ENCODE peak calls at places on chromosomes 2 and 18, in five cellular contexts. H is cardiac muscle cell, X is heart right ventricle, W is aorta, Y is A673. A is an unnamed sample.

GRCh38 chr18:23837591-23837990 is 148.3 kb downstream of the LAMA3 start:
- DNase-seq in X (no peak), W (no peak), H (peak; percentile 93), Y (peak; percentile 78), A (no peak)

GRCh38 chr18:65922103-65922502 is 171.3 kb downstream of the CDH7 start:
- DNase-seq in H (no peak), Y (no peak), X (no peak), W (no peak), A (no peak)

GRCh38 chr2:42261531-42262195 is 92.5 kb downstream of the EML4 start:
- DNase-seq in Y (no peak), X (no peak), W (no peak), H (no peak), A (no peak)

GRCh38 chr2:95024960-95025405 is 525 bp upstream of the MAL start:
- DNase-seq in X (no peak), Y (no peak), H (no peak), W (no peak), A (no peak)

GRCh38 chr2:68062680-68063387 is at the start of gene C1D:
- DNase-seq in X (peak; percentile 96), Y (peak; percentile 94), W (peak; percentile 99), H (peak; percentile 95), A (peak; percentile 88)

GRCh38 chr2:121888189-121888557 is 132.7 kb downstream of the TSN start:
- DNase-seq in H (peak; percentile 8), Y (peak; percentile 24), W (no peak), X (no peak), A (no peak)

GRCh38 chr2:201661366-201661765 is 18.1 kb upstream of the TMEM237 start:
- DNase-seq in X (no peak), H (peak; percentile 14), Y (peak; percentile 54), W (no peak), A (no peak)

GRCh38 chr18:42611134-42611533 is 504.4 kb downstream of the RIT2 start:
- DNase-seq in Y (peak; percentile 6), X (no peak), W (no peak), H (no peak), A (no peak)

GRCh38 chr2:19140463-19141208 is 217.8 kb downstream of the OSR1 start:
- DNase-seq in X (no peak), Y (no peak), W (no peak), H (peak; percentile 56), A (no peak)

GRCh38 chr2:132374151-132374550 is 42.5 kb upstream of the GPR39 start:
- DNase-seq in H (no peak), W (no peak), X (no peak), Y (no peak), A (no peak)

GRCh38 chr2:75076088-75076487 is 117.6 kb downstream of the POLE4 start:
- DNase-seq in H (no peak), X (no peak), W (no peak), Y (no peak), A (no peak)

GRCh38 chr2:147433822-147434221 is 411.0 kb upstream of the ACVR2A start:
- DNase-seq in X (no peak), Y (no peak), W (no peak), H (no peak), A (no peak)

GRCh38 chr2:55097462-55098410 is 47.5 kb upstream of the RTN4 start:
- DNase-seq in H (peak; percentile 72), X (no peak), W (no peak), Y (no peak), A (no peak)

GRCh38 chr2:178392215-178392614 is 58.8 kb downstream of the PRKRA start:
- DNase-seq in H (peak; percentile 23), X (no peak), Y (no peak), W (no peak), A (no peak)

GRCh38 chr2:62578837-62579640 is 73.0 kb upstream of the TMEM17 start:
- DNase-seq in W (no peak), H (no peak), X (no peak), Y (no peak), A (no peak)

GRCh38 chr2:19722486-19723420 is 179.0 kb downstream of the TTC32 start:
- DNase-seq in H (peak; percentile 22), Y (peak; percentile 34), X (peak; percentile 21), W (no peak), A (no peak)

GRCh38 chr18:35005963-35006577 is 35.1 kb upstream of the MAPRE2 start:
- DNase-seq in Y (peak; percentile 64), W (no peak), H (peak; percentile 82), X (peak; percentile 28), A (no peak)

GRCh38 chr2:155377931-155378444 is 679.5 kb downstream of the KCNJ3 start:
- DNase-seq in X (no peak), H (peak; percentile 9), W (no peak), Y (no peak), A (no peak)

GRCh38 chr2:85753035-85753524 is 711 bp upstream of the ATOH8 start:
- DNase-seq in W (no peak), X (no peak), Y (peak; percentile 63), H (peak; percentile 38), A (no peak)

GRCh38 chr2:239865059-239865639 is 160.0 kb downstream of the NDUFA10 start:
- DNase-seq in Y (no peak), X (no peak), H (no peak), W (no peak), A (no peak)

GRCh38 chr2:70553584-70554337 is at the start of gene TGFA:
- DNase-seq in X (peak; percentile 41), Y (peak; percentile 64), W (peak; percentile 90), H (peak; percentile 45), A (peak; percentile 66)

GRCh38 chr2:70554338-70554892 is 789 bp upstream of the TGFA start:
- DNase-seq in Y (no peak), W (no peak), X (no peak), H (no peak), A (no peak)

GRCh38 chr2:70551156-70551555 is 2.5 kb downstream of the TGFA start:
- DNase-seq in Y (no peak), W (no peak), X (no peak), H (no peak), A (no peak)

GRCh38 chr2:70553334-70553583 is 367 bp downstream of the TGFA start:
- DNase-seq in W (no peak), H (no peak), X (no peak), Y (no peak), A (no peak)

GRCh38 chr2:70552501-70553333 is 909 bp downstream of the TGFA start:
- DNase-seq in H (no peak), W (no peak), Y (peak; percentile 13), X (no peak), A (peak; percentile 16)
- H3K4me3 ChIP-seq in H (peak overlapping the region; percentile 78), W (peak overlapping the region; percentile 81), Y (peak overlapping the region; percentile 51), X (peak overlapping the region; percentile 80), A (peak overlapping the region; percentile 64)

DNA sequence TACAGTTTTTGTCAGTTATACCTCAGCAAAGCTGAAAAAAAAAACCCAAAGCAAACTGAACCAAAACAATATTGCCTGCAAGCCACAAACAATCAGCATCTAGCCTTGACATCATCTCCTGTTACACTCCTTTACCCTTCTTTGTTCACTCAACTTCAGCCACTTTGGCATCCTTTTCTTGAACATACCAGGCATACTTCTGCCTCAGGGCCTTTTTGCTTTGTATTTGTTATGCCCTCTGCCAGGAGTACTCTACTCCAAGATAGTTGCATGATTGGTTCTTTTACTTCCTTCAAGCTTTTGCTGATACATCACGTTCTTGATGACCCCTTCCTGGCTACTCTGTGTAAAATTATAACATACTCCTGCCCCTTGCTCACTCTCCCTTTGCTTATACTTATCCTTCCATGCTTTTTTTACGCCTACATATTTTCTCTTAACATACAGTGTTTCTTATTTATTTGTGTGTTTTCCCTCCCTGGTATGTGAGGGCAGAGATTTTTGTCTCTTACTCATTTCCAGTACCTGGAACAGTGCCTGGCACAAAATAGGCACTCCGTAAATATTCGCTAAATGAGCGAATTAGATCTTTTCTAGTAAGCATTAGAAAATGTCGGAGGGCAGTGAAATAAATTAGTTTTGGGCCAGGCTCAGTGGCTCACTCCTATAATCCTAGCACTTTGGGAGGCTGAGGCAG is 12.7 kb downstream of the ABI2 start:
- DNase-seq in X (no peak), Y (peak; percentile 20), W (no peak), H (peak; percentile 85), A (no peak)
- H3K27ac ChIP-seq in X (no peak overlapping the region), Y (peak overlapping the region; percentile 35), W (peak overlapping the region; percentile 50), H (peak overlapping the region; percentile 27), A (no peak overlapping the region)

DNA sequence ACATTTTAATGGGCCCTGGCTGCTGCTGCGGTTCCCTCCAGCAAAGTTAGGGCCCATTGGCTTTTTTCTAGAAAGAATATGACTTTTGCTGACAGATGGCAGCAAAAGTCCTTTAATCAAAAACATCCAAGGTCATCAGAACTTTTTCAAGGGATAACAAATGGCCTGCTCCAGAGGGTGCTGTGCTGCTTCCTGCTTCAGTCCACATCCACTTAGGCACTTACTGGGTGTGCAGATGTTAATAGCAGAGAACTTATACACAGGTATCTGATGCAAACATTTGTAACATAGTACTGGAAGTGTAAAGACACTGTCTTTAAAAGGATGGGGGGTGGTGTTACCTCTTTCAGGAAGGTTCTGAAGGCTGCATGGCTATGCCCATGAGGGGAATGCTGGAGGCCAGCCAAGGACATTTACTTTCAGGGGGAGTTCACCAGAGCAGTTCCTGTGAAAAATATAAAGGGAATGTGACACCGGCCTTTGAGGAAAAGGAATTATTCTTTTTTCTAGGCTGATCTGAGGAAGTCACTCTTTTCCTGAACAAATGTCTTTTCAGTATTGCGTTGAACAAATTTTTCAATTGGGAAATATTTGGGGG is 5.6 kb downstream of the HOXD8 start:
- DNase-seq in H (no peak), X (no peak), Y (peak; percentile 68), W (no peak), A (no peak)
- H3K27me3 ChIP-seq in H (peaks cover 100% of the 10 kb centered on the region), X (peaks cover 54% of the 10 kb centered on the region), Y (no peaks in the 10 kb centered on the region), W (no peaks in the 10 kb centered on the region), A (peaks cover 93% of the 10 kb centered on the region)

DNA sequence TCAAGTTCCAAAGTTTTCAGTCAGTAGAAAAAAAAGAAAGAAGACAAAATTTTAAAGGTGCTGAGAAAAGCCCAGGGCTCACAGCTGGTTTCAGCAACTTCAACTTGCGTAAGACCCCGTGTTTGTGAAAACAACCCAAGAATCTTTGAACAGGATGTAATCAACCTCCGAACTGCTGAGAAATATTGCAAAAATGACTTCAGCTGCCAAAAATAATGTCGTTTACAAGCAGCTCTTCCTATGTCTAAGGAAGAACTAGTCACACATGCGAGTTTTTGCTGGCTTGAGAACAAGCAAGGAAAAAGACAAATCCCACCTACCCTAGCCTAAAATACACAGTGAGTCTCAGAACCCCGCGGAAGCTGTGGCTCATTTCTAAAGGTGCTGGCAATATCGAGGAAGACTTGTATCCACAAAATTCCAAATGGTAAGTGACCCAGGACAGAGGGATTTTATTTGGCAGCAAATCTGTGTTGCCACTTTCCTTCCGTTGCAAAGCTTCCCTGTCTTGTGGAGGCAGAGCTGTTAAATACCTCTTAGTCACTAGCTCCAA is 59.8 kb upstream of the SLC8A1 start:
- DNase-seq in H (peak; percentile 93), W (no peak), X (peak; percentile 36), Y (no peak), A (no peak)
- H3K4me3 ChIP-seq in H (peak overlapping the region; percentile 71), W (peak overlapping the region; percentile 79), X (peak overlapping the region; percentile 61), Y (no peak overlapping the region), A (no peak overlapping the region)